ENCODE peak calls at places on chromosomes 12 and 14, in five cellular contexts. L is psoas muscle, M is fibroblast of pulmonary artery, H is T-helper 9 cell, U is astrocyte of the cerebellum. N is an unnamed sample.

GRCh38 chr12:125029756-125030358 is 35.4 kb upstream of the AACS start:
- DNase-seq in M (no peak), H (no peak), U (no peak), L (no peak), N (no peak)

GRCh38 chr12:124904306-124905098 is 9.9 kb downstream of the UBC start:
- DNase-seq in H (no peak), U (peak), M (peak), L (peak), N (peak)

GRCh38 chr14:60724080-60724618 is at the start of gene SIX4:
- DNase-seq in U (peak), M (peak), H (peak), L (peak), N (peak)

GRCh38 chr12:24378548-24379011 is 429.1 kb upstream of the SOX5 start:
- DNase-seq in H (no peak), U (peak), M (no peak), L (no peak), N (peak)

GRCh38 chr14:77714926-77715325 is 7.0 kb downstream of the SLIRP start:
- DNase-seq in M (no peak), H (no peak), L (no peak), U (no peak), N (no peak)

GRCh38 chr12:115437061-115437567 is 753.1 kb upstream of the TBX3 start:
- DNase-seq in H (no peak), L (no peak), M (peak), U (no peak), N (no peak)

GRCh38 chr14:58428011-58428807 is 690 bp downstream of the KIAA0586 start:
- DNase-seq in L (no peak), M (peak), U (peak), H (no peak), N (peak)

GRCh38 chr12:42407306-42407705 is 81.3 kb downstream of the PPHLN1 start:
- DNase-seq in L (no peak), U (no peak), M (no peak), H (no peak), N (no peak)

GRCh38 chr12:68899251-68899771 is 33.7 kb downstream of the CPM start:
- DNase-seq in U (peak), H (no peak), M (peak), L (no peak), N (peak)

GRCh38 chr12:9727813-9728212 is 5.1 kb downstream of the CLECL1 start:
- DNase-seq in H (no peak), M (no peak), L (no peak), U (no peak), N (no peak)

GRCh38 chr12:12028668-12029402 is 41.9 kb upstream of the BCL2L14 start:
- DNase-seq in U (no peak), H (no peak), M (no peak), L (no peak), N (no peak)

GRCh38 chr14:61609143-61609851 is 86.0 kb upstream of the HIF1A start:
- DNase-seq in L (peak), H (no peak), M (peak), U (no peak), N (peak)

GRCh38 chr14:93974299-93974698 is 2.1 kb downstream of the ASB2 start:
- DNase-seq in M (no peak), L (no peak), U (no peak), H (no peak), N (no peak)

GRCh38 chr14:102317564-102318248 is 1.8 kb upstream of the ZNF839 start:
- DNase-seq in L (peak), M (peak), U (no peak), H (no peak), N (peak)

GRCh38 chr14:30553311-30553989 is 5.5 kb upstream of the G2E3 start:
- DNase-seq in H (no peak), M (peak), U (peak), L (no peak), N (peak)

GRCh38 chr14:65164068-65164824 is 61.9 kb upstream of the MAX start:
- DNase-seq in H (peak), L (no peak), M (peak), U (peak), N (peak)

GRCh38 chr12:93699271-93700141 is 22.3 kb downstream of the CRADD start:
- DNase-seq in U (peak), L (no peak), H (no peak), M (peak), N (peak)

GRCh38 chr14:46487582-46488350 is 163.8 kb downstream of the RPL10L start:
- DNase-seq in M (no peak), U (no peak), L (no peak), H (no peak), N (no peak)

GRCh38 chr14:51921026-51921425 is 60.6 kb downstream of the GNG2 start:
- DNase-seq in U (no peak), L (no peak), H (no peak), M (no peak), N (no peak)

GRCh38 chr14:58395815-58396626 is at the start of gene TOMM20L:
- DNase-seq in U (peak), M (peak), H (peak), L (peak), N (peak)

GRCh38 chr14:88605594-88605993 is 42.8 kb downstream of the ZC3H14 start:
- DNase-seq in M (no peak), H (no peak), L (no peak), U (no peak), N (peak)

GRCh38 chr14:84670801-84671200 is 859.1 kb upstream of the FLRT2 start:
- DNase-seq in L (no peak), H (no peak), U (no peak), M (peak), N (no peak)

GRCh38 chr14:100439781-100440180 is 116.6 kb downstream of the SLC25A47 start:
- DNase-seq in L (no peak), H (no peak), U (no peak), M (peak), N (no peak)

GRCh38 chr12:111638576-111638975 is 39.5 kb upstream of the ATXN2 start:
- DNase-seq in U (no peak), M (peak), L (no peak), H (no peak), N (peak)

GRCh38 chr14:89890589-89890988 is 63.9 kb downstream of the EFCAB11 start:
- DNase-seq in M (no peak), L (no peak), H (no peak), U (peak), N (no peak)

GRCh38 chr14:49940805-49941421 is 48.0 kb downstream of the ARF6 start:
- DNase-seq in U (no peak), H (no peak), L (no peak), M (peak), N (peak)

N was measured in choroid plexus epithelial cell.